ENCODE peak calls at places on chromosome 14, in seven cellular contexts. One of them, this sample, is unnamed.

GRCh38 chr14:103836976-103837725 is 10.2 kb downstream of the PPP1R13B start:
- DNase-seq in B cell: no peak
- DNase-seq in AG04450: no peak
- DNase-seq in endodermal cell: no peak
- DNase-seq in upper lobe of right lung: peak
- DNase-seq in Calu3: no peak
- DNase-seq in heart left ventricle: no peak
- DNase-seq in this sample: no peak

GRCh38 chr14:91373591-91374245 is 43.9 kb downstream of the CCDC88C start:
- DNase-seq in B cell: peak
- DNase-seq in heart left ventricle: no peak
- DNase-seq in upper lobe of right lung: no peak
- DNase-seq in Calu3: no peak
- DNase-seq in endodermal cell: no peak
- DNase-seq in AG04450: no peak
- DNase-seq in this sample: peak

GRCh38 chr14:96091941-96092411 is 52.8 kb downstream of the C14orf132 start:
- DNase-seq in B cell: no peak
- DNase-seq in Calu3: no peak
- DNase-seq in upper lobe of right lung: no peak
- DNase-seq in AG04450: no peak
- DNase-seq in endodermal cell: no peak
- DNase-seq in heart left ventricle: peak
- DNase-seq in this sample: no peak

GRCh38 chr14:27391331-27391730 is 793.5 kb upstream of the NOVA1 start:
- DNase-seq in endodermal cell: no peak
- DNase-seq in AG04450: no peak
- DNase-seq in Calu3: no peak
- DNase-seq in heart left ventricle: no peak
- DNase-seq in upper lobe of right lung: no peak
- DNase-seq in B cell: no peak
- DNase-seq in this sample: no peak

GRCh38 chr14:103483600-103483999 is 39.0 kb downstream of the CKB start:
- DNase-seq in endodermal cell: peak
- DNase-seq in Calu3: no peak
- DNase-seq in heart left ventricle: no peak
- DNase-seq in AG04450: peak
- DNase-seq in upper lobe of right lung: no peak
- DNase-seq in B cell: no peak
- DNase-seq in this sample: no peak

GRCh38 chr14:50961606-50962259 is 17.4 kb upstream of the PYGL start:
- DNase-seq in endodermal cell: no peak
- DNase-seq in B cell: no peak
- DNase-seq in upper lobe of right lung: no peak
- DNase-seq in AG04450: peak
- DNase-seq in Calu3: peak
- DNase-seq in heart left ventricle: no peak
- DNase-seq in this sample: no peak

GRCh38 chr14:31543969-31544799 is 17.0 kb upstream of the NUBPL start:
- DNase-seq in upper lobe of right lung: no peak
- DNase-seq in heart left ventricle: no peak
- DNase-seq in endodermal cell: peak
- DNase-seq in AG04450: no peak
- DNase-seq in B cell: no peak
- DNase-seq in Calu3: no peak
- DNase-seq in this sample: no peak

GRCh38 chr14:34987180-34987579 is 4.4 kb downstream of the SRP54 start:
- DNase-seq in heart left ventricle: no peak
- DNase-seq in endodermal cell: no peak
- DNase-seq in Calu3: no peak
- DNase-seq in B cell: no peak
- DNase-seq in AG04450: no peak
- DNase-seq in upper lobe of right lung: no peak
- DNase-seq in this sample: no peak

GRCh38 chr14:44657688-44658388 is 150.8 kb upstream of the FSCB start:
- DNase-seq in AG04450: no peak
- DNase-seq in endodermal cell: peak
- DNase-seq in Calu3: no peak
- DNase-seq in upper lobe of right lung: no peak
- DNase-seq in heart left ventricle: no peak
- DNase-seq in B cell: no peak
- DNase-seq in this sample: no peak

GRCh38 chr14:57962293-57962996 is 96.6 kb upstream of the SLC35F4 start:
- DNase-seq in AG04450: no peak
- DNase-seq in Calu3: no peak
- DNase-seq in endodermal cell: peak
- DNase-seq in heart left ventricle: no peak
- DNase-seq in upper lobe of right lung: no peak
- DNase-seq in B cell: no peak
- DNase-seq in this sample: no peak
- TF ChIP-seq CTCF in AG04450: no peak
- TF ChIP-seq CTCF in Calu3: no peak
- TF ChIP-seq CTCF in endodermal cell: peak
- TF ChIP-seq CTCF in heart left ventricle: no peak
- TF ChIP-seq CTCF in upper lobe of right lung: no peak
- TF ChIP-seq CTCF in B cell: no peak
- TF ChIP-seq CTCF in this sample: no peak

DNA sequence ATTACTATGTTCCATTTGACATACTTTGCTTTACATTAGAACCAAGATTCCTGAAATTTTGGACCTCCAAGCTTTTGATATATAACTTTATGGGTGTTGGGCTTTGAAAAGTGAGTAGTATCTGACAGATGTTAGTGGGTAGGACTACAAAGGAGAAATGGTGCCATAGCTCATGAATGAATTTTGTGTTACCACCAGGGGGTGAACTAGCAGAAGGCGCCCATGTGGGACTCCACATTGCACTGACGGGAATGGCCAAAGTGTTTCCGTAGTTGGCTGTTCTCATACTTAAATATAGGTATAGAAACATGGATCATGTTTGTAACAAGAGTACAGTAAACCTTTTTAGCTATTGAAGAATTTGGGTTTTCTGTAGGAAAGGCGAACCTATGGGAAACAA is 337.5 kb downstream of the FLRT2 start:
- DNase-seq in B cell: no peak
- DNase-seq in AG04450: no peak
- DNase-seq in upper lobe of right lung: no peak
- DNase-seq in heart left ventricle: no peak
- DNase-seq in endodermal cell: no peak
- DNase-seq in Calu3: no peak
- DNase-seq in this sample: no peak
- TF ChIP-seq CTCF in B cell: no peak
- TF ChIP-seq CTCF in AG04450: no peak
- TF ChIP-seq CTCF in upper lobe of right lung: no peak
- TF ChIP-seq CTCF in heart left ventricle: no peak
- TF ChIP-seq CTCF in endodermal cell: peak
- TF ChIP-seq CTCF in Calu3: no peak
- TF ChIP-seq CTCF in this sample: peak

DNA sequence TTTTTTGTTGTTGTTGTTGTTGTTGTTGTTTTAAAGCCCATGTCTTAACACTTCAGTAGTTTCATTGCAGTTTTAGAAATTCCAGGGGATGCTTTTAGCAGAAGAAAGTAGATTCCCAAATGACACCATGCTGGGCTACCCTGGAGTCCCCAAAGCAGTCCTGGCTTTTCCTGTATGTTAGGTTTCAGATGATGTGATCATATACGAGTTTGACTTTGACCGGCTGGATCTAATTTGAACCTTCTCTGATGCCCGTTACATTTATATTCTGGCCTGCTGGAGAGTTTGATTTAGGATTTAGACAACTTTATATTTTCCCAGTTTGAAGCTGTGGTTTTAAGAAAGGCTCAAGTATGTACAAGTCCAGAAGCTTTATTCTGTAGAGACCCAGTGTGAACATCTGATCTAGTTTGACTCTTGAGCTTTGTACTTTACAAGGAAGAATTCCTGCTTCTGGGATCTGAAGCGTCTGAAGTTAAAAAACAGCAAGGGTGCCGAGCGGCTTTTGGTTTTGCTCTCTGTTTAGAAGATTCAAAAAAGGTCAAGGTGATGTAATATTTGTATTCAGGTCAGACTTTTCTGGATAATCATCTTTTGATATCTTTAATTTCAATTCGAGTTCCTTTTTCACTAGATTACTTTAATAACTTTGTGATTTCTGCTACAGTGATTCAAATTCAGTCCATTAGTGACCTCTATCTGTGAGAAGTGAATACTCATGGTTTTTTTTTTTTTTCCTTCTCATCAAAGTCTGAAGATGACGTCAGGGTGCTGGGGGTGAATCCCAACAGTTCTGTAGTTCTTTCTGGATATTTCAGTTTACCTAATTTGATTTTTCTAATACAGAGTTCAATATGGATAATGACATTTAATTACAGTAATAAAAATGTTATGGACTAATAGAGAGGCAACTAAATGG is 6.2 kb downstream of the FLRT2 start:
- DNase-seq in heart left ventricle: no peak
- DNase-seq in endodermal cell: peak
- DNase-seq in upper lobe of right lung: no peak
- DNase-seq in B cell: no peak
- DNase-seq in Calu3: no peak
- DNase-seq in AG04450: no peak
- DNase-seq in this sample: no peak
- TF ChIP-seq CTCF in heart left ventricle: peak
- TF ChIP-seq CTCF in endodermal cell: peak
- TF ChIP-seq CTCF in upper lobe of right lung: peak
- TF ChIP-seq CTCF in B cell: no peak
- TF ChIP-seq CTCF in Calu3: no peak
- TF ChIP-seq CTCF in AG04450: peak
- TF ChIP-seq CTCF in this sample: no peak

GRCh38 chr14:54489318-54489683 is 521 bp upstream of the GMFB start:
- DNase-seq in B cell: no peak
- DNase-seq in endodermal cell: no peak
- DNase-seq in AG04450: no peak
- DNase-seq in Calu3: no peak
- DNase-seq in upper lobe of right lung: no peak
- DNase-seq in heart left ventricle: no peak
- DNase-seq in this sample: no peak
- TF ChIP-seq CTCF in B cell: no peak
- TF ChIP-seq CTCF in endodermal cell: no peak
- TF ChIP-seq CTCF in AG04450: no peak
- TF ChIP-seq CTCF in Calu3: no peak
- TF ChIP-seq CTCF in upper lobe of right lung: no peak
- TF ChIP-seq CTCF in heart left ventricle: no peak
- TF ChIP-seq CTCF in this sample: no peak

DNA sequence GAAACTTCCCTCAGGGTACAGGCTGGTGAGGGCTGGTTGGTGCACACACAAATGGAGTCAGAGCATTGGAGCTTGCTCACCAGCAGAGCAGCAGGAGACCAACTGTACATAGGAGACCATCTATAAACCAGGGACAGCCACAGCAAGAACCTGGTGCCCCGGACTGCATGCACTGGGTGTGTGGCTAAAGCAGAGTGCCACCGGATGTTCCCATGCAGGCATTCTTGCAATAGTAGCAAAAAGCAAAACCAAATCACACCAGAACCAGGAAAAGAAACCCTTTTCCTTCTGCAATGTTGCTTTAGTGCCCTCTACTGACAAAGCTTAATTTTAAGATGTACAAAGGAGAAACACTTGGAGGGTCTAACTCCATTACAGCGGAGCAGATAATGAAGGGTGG is 136.3 kb downstream of the MDGA2 start:
- DNase-seq in heart left ventricle: no peak
- DNase-seq in B cell: no peak
- DNase-seq in AG04450: no peak
- DNase-seq in upper lobe of right lung: no peak
- DNase-seq in endodermal cell: peak
- DNase-seq in Calu3: peak
- DNase-seq in this sample: peak
- TF ChIP-seq CTCF in heart left ventricle: peak
- TF ChIP-seq CTCF in B cell: no peak
- TF ChIP-seq CTCF in AG04450: no peak
- TF ChIP-seq CTCF in upper lobe of right lung: peak
- TF ChIP-seq CTCF in endodermal cell: peak
- TF ChIP-seq CTCF in Calu3: no peak
- TF ChIP-seq CTCF in this sample: peak

DNA sequence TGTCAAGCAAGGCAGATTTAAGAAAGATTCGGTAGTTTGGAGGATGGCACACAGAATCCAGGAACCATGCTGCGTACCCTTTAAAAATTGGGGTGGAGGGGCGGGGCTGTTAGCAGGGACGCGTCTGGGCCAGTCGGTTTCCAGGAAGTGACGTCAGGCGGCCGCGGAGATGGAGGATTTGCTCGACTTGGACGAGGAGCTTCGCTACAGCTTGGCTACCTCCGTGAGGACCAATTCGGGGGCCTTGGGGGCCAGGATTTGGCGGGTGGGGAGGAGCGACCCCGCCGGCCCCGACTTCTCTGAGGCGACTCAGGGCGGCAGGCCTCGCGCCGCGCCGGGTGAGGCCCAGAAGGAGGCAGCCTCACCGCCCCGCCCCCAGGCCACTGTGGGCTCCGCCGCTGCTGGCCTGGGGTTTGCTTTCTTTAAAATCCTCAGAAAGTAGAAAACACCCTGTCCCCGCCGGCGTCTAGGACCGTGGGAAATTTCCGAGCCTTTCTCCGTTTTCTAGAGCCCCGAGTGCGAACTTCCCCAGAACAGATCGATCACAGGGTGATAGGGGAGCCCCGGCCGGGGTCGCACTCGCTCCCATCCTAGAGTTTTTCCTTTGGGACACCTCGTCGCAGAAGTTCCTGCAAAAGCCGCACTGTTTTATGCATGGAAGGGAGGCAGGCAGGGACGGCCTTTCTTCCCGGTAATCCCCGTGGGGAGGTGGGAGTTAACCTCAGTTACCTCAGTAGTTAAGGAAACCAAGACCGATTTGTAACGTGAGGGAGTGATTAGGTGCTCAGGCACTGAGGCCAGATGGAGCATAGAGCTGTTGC is at the start of gene IFT43:
- DNase-seq in B cell: peak
- DNase-seq in heart left ventricle: peak
- DNase-seq in AG04450: no peak
- DNase-seq in upper lobe of right lung: peak
- DNase-seq in Calu3: peak
- DNase-seq in endodermal cell: peak
- DNase-seq in this sample: peak
- TF ChIP-seq CTCF in B cell: no peak
- TF ChIP-seq CTCF in heart left ventricle: no peak
- TF ChIP-seq CTCF in AG04450: no peak
- TF ChIP-seq CTCF in upper lobe of right lung: no peak
- TF ChIP-seq CTCF in Calu3: no peak
- TF ChIP-seq CTCF in endodermal cell: no peak
- TF ChIP-seq CTCF in this sample: no peak

This sample was measured in GM13977.